ENCODE peak calls at places on chromosomes 13 and 19, in five cellular contexts. One of them, this sample, is unnamed.
A peak's percentile ranks its signal among the peaks of the same experiment; 100 is the strongest.

GRCh38 chr13:100334209-100334608 is 245.3 kb downstream of the PCCA start:
- DNase-seq in lung: no peak
- DNase-seq in upper lobe of left lung: no peak
- DNase-seq in GM23248: no peak
- DNase-seq in ascending aorta: no peak
- DNase-seq in this sample: no peak

GRCh38 chr13:70424428-70424827 is 316.2 kb upstream of the KLHL1 start:
- DNase-seq in lung: no peak
- DNase-seq in upper lobe of left lung: no peak
- DNase-seq in GM23248: no peak
- DNase-seq in ascending aorta: no peak
- DNase-seq in this sample: no peak

GRCh38 chr13:29901714-29902631 is 51.6 kb upstream of the UBL3 start:
- DNase-seq in lung: peak; percentile 56
- DNase-seq in upper lobe of left lung: peak; percentile 42
- DNase-seq in GM23248: peak; percentile 95
- DNase-seq in ascending aorta: no peak
- DNase-seq in this sample: peak; percentile 68

GRCh38 chr19:11483176-11484111 is 2.6 kb upstream of the ELAVL3 start:
- DNase-seq in lung: no peak
- DNase-seq in upper lobe of left lung: no peak
- DNase-seq in GM23248: no peak
- DNase-seq in ascending aorta: no peak
- DNase-seq in this sample: no peak

GRCh38 chr13:23865065-23865464 is 24.1 kb downstream of the MIPEP start:
- DNase-seq in lung: no peak
- DNase-seq in upper lobe of left lung: no peak
- DNase-seq in GM23248: no peak
- DNase-seq in ascending aorta: no peak
- DNase-seq in this sample: no peak

GRCh38 chr19:7962644-7963268 is 19.3 kb upstream of the TIMM44 start:
- DNase-seq in lung: no peak
- DNase-seq in upper lobe of left lung: no peak
- DNase-seq in GM23248: no peak
- DNase-seq in ascending aorta: no peak
- DNase-seq in this sample: no peak

GRCh38 chr13:48216204-48216711 is 16.7 kb upstream of the ITM2B start:
- DNase-seq in lung: no peak
- DNase-seq in upper lobe of left lung: no peak
- DNase-seq in GM23248: peak; percentile 37
- DNase-seq in ascending aorta: no peak
- DNase-seq in this sample: no peak

GRCh38 chr13:49046002-49046401 is 70.3 kb downstream of the FNDC3A start:
- DNase-seq in lung: no peak
- DNase-seq in upper lobe of left lung: no peak
- DNase-seq in GM23248: peak; percentile 36
- DNase-seq in ascending aorta: no peak
- DNase-seq in this sample: no peak

GRCh38 chr19:16899566-16900075 is 10.8 kb downstream of the F2RL3 start:
- DNase-seq in lung: no peak
- DNase-seq in upper lobe of left lung: peak; percentile 45
- DNase-seq in GM23248: peak; percentile 37
- DNase-seq in ascending aorta: no peak
- DNase-seq in this sample: no peak

GRCh38 chr19:49436381-49437017 is 4.8 kb downstream of the SLC17A7 start:
- DNase-seq in lung: no peak
- DNase-seq in upper lobe of left lung: peak; percentile 42
- DNase-seq in GM23248: peak; percentile 54
- DNase-seq in ascending aorta: no peak
- DNase-seq in this sample: no peak

GRCh38 chr13:52848455-52849190 is at the start of gene PCDH8:
- DNase-seq in lung: no peak
- DNase-seq in upper lobe of left lung: no peak
- DNase-seq in GM23248: peak; percentile 6
- DNase-seq in ascending aorta: no peak
- DNase-seq in this sample: no peak

GRCh38 chr13:112522578-112522977 is 65.4 kb downstream of the TUBGCP3 start:
- DNase-seq in lung: no peak
- DNase-seq in upper lobe of left lung: no peak
- DNase-seq in GM23248: peak; percentile 42
- DNase-seq in ascending aorta: no peak
- DNase-seq in this sample: no peak

GRCh38 chr19:18465964-18466339 is 28.0 kb upstream of the ISYNA1 start:
- DNase-seq in lung: no peak
- DNase-seq in upper lobe of left lung: no peak
- DNase-seq in GM23248: no peak
- DNase-seq in ascending aorta: no peak
- DNase-seq in this sample: no peak

GRCh38 chr13:48504606-48505369 is 28.1 kb downstream of the RCBTB2 start:
- DNase-seq in lung: no peak
- DNase-seq in upper lobe of left lung: no peak
- DNase-seq in GM23248: no peak
- DNase-seq in ascending aorta: no peak
- DNase-seq in this sample: no peak

GRCh38 chr13:41590643-41591042 is 133.3 kb downstream of the RGCC start:
- DNase-seq in lung: no peak
- DNase-seq in upper lobe of left lung: no peak
- DNase-seq in GM23248: no peak
- DNase-seq in ascending aorta: no peak
- DNase-seq in this sample: no peak

GRCh38 chr19:48698046-48698445 is 2.3 kb downstream of the FUT2 start:
- DNase-seq in lung: peak; percentile 52
- DNase-seq in upper lobe of left lung: peak; percentile 61
- DNase-seq in GM23248: peak; percentile 54
- DNase-seq in ascending aorta: no peak
- DNase-seq in this sample: no peak

GRCh38 chr19:15280915-15281683 is 48.9 kb upstream of the EPHX3 start:
- DNase-seq in lung: peak; percentile 77
- DNase-seq in upper lobe of left lung: peak; percentile 82
- DNase-seq in GM23248: peak; percentile 95
- DNase-seq in ascending aorta: peak; percentile 84
- DNase-seq in this sample: peak; percentile 69

GRCh38 chr13:36919206-36919832 is 719 bp downstream of the SMAD9 start:
- DNase-seq in lung: peak; percentile 47
- DNase-seq in upper lobe of left lung: peak; percentile 27
- DNase-seq in GM23248: peak; percentile 74
- DNase-seq in ascending aorta: peak; percentile 76
- DNase-seq in this sample: no peak

GRCh38 chr13:61128850-61129645 is 286.6 kb downstream of the PCDH20 start:
- DNase-seq in lung: no peak
- DNase-seq in upper lobe of left lung: no peak
- DNase-seq in GM23248: no peak
- DNase-seq in ascending aorta: no peak
- DNase-seq in this sample: no peak

GRCh38 chr19:52286256-52286655 is 10.7 kb upstream of the ZNF480 start:
- DNase-seq in lung: no peak
- DNase-seq in upper lobe of left lung: no peak
- DNase-seq in GM23248: no peak
- DNase-seq in ascending aorta: no peak
- DNase-seq in this sample: no peak

GRCh38 chr19:56348289-56348877 is 33.7 kb upstream of the ZSCAN5A start:
- DNase-seq in lung: no peak
- DNase-seq in upper lobe of left lung: no peak
- DNase-seq in GM23248: peak; percentile 39
- DNase-seq in ascending aorta: no peak
- DNase-seq in this sample: no peak

GRCh38 chr13:110306340-110306959 is 507 bp downstream of the COL4A1 start:
- DNase-seq in lung: no peak
- DNase-seq in upper lobe of left lung: no peak
- DNase-seq in GM23248: peak; percentile 57
- DNase-seq in ascending aorta: peak; percentile 67
- DNase-seq in this sample: no peak

GRCh38 chr13:110306960-110307696 is at the start of the genes COL4A1 and COL4A2:
- DNase-seq in lung: peak; percentile 51
- DNase-seq in upper lobe of left lung: no peak
- DNase-seq in GM23248: peak; percentile 79
- DNase-seq in ascending aorta: peak; percentile 88
- DNase-seq in this sample: peak; percentile 57

GRCh38 chr13:110308377-110309158 is 1.5 kb downstream of the COL4A2 start:
- DNase-seq in lung: no peak
- DNase-seq in upper lobe of left lung: no peak
- DNase-seq in GM23248: peak; percentile 73
- DNase-seq in ascending aorta: peak; percentile 70
- DNase-seq in this sample: no peak

GRCh38 chr13:110309159-110309476 is 2.0 kb downstream of the COL4A2 start:
- DNase-seq in lung: no peak
- DNase-seq in upper lobe of left lung: no peak
- DNase-seq in GM23248: no peak
- DNase-seq in ascending aorta: peak; percentile 54
- DNase-seq in this sample: no peak

DNA sequence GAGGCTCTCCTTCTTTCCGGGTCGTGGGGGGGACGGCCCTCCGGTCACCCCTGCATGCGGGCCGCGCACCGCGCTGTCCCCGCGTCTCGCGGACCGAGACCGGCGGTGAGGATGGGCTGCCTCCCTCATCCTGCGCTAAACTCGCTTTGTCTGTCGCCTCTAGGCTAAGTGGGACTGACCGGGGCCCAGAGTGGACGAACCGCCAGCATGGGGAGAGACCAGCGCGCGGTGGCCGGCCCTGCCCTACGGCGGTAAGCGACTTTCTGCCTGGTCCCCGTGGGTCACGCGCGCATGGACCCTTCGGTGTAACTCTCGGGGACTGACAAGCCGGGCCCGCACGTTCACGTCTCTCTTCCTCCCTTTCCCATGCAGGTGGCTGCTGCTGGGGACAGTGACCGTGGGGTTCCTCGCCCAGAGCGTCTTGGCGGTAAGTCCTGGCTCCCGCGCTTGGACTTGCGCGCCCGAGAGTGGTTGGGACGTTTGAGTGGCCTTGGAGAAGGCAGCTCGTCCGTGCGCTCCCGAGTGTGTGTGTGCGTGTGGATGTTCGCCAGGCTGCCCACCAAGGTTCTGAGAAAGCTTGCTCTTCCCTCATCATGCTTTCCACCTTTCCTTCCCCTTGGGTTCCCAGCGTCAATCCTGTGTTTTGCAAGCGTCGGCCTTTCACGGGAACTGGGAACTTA is 753 bp downstream of the COL4A2 start:
- DNase-seq in lung: no peak
- DNase-seq in upper lobe of left lung: no peak
- DNase-seq in GM23248: peak; percentile 70
- DNase-seq in ascending aorta: peak; percentile 67
- DNase-seq in this sample: no peak
- H3K27ac ChIP-seq in lung: peak overlapping the region; percentile 97
- H3K27ac ChIP-seq in upper lobe of left lung: peak overlapping the region; percentile 93
- H3K27ac ChIP-seq in GM23248: peak overlapping the region; percentile 47
- H3K27ac ChIP-seq in ascending aorta: peak overlapping the region; percentile 99
- H3K27ac ChIP-seq in this sample: peak overlapping the region; percentile 96

GRCh38 chr19:6777434-6777833 is 4.9 kb downstream of the VAV1 start:
- DNase-seq in lung: no peak
- DNase-seq in upper lobe of left lung: no peak
- DNase-seq in GM23248: no peak
- DNase-seq in ascending aorta: no peak
- DNase-seq in this sample: no peak

GRCh38 chr19:6778386-6778785 is 5.9 kb downstream of the VAV1 start:
- DNase-seq in lung: no peak
- DNase-seq in upper lobe of left lung: no peak
- DNase-seq in GM23248: no peak
- DNase-seq in ascending aorta: no peak
- DNase-seq in this sample: no peak

GRCh38 chr19:6776999-6777398 is 4.5 kb downstream of the VAV1 start:
- DNase-seq in lung: no peak
- DNase-seq in upper lobe of left lung: no peak
- DNase-seq in GM23248: no peak
- DNase-seq in ascending aorta: no peak
- DNase-seq in this sample: no peak

GRCh38 chr19:6774821-6775707 is 2.6 kb downstream of the VAV1 start:
- DNase-seq in lung: no peak
- DNase-seq in upper lobe of left lung: no peak
- DNase-seq in GM23248: peak; percentile 11
- DNase-seq in ascending aorta: no peak
- DNase-seq in this sample: no peak

GRCh38 chr19:6779204-6779603 is 6.7 kb downstream of the VAV1 start:
- DNase-seq in lung: no peak
- DNase-seq in upper lobe of left lung: no peak
- DNase-seq in GM23248: peak; percentile 36
- DNase-seq in ascending aorta: no peak
- DNase-seq in this sample: no peak
- H3K4me1 ChIP-seq in lung: no peaks in the 10 kb centered on the region
- H3K4me1 ChIP-seq in upper lobe of left lung: peaks cover 22% of the 10 kb centered on the region
- H3K4me1 ChIP-seq in GM23248: no peaks in the 10 kb centered on the region
- H3K4me1 ChIP-seq in ascending aorta: no peaks in the 10 kb centered on the region
- H3K4me1 ChIP-seq in this sample: no peaks in the 10 kb centered on the region

DNA sequence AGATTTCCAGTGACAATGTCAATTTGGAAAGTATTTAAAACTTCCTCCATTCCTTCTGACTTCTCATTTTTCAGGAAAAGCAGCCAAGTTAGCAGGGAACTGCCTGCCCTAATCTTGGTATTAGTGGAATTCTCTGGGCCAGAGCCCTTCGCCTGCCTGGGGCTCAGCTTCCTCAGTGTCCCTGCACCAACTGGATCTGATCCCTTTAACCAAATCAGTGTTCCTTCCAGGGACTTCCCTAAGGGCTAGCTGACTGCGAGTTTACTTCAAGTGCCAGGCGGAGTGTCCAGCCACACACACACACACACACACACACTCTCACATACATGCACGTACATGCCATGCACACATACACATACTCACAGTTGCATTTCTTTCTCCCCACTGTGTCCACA is 20.0 kb downstream of the RAB20 start:
- DNase-seq in lung: no peak
- DNase-seq in upper lobe of left lung: no peak
- DNase-seq in GM23248: peak; percentile 25
- DNase-seq in ascending aorta: no peak
- DNase-seq in this sample: no peak
- H3K27ac ChIP-seq in lung: peak overlapping the region; percentile 56
- H3K27ac ChIP-seq in upper lobe of left lung: peak overlapping the region; percentile 59
- H3K27ac ChIP-seq in GM23248: no peak overlapping the region
- H3K27ac ChIP-seq in ascending aorta: peak overlapping the region; percentile 85
- H3K27ac ChIP-seq in this sample: peak overlapping the region; percentile 64

GRCh38 chr13:75467009-75467728 is 14.8 kb downstream of the TBC1D4 start:
- DNase-seq in lung: no peak
- DNase-seq in upper lobe of left lung: no peak
- DNase-seq in GM23248: no peak
- DNase-seq in ascending aorta: no peak
- DNase-seq in this sample: no peak

GRCh38 chr13:75469087-75469486 is 12.9 kb downstream of the TBC1D4 start:
- DNase-seq in lung: no peak
- DNase-seq in upper lobe of left lung: no peak
- DNase-seq in GM23248: no peak
- DNase-seq in ascending aorta: no peak
- DNase-seq in this sample: no peak

GRCh38 chr13:75468602-75469001 is 13.4 kb downstream of the TBC1D4 start:
- DNase-seq in lung: no peak
- DNase-seq in upper lobe of left lung: no peak
- DNase-seq in GM23248: no peak
- DNase-seq in ascending aorta: no peak
- DNase-seq in this sample: no peak

GRCh38 chr13:75470676-75471075 is 11.3 kb downstream of the TBC1D4 start:
- DNase-seq in lung: no peak
- DNase-seq in upper lobe of left lung: no peak
- DNase-seq in GM23248: no peak
- DNase-seq in ascending aorta: no peak
- DNase-seq in this sample: no peak

DNA sequence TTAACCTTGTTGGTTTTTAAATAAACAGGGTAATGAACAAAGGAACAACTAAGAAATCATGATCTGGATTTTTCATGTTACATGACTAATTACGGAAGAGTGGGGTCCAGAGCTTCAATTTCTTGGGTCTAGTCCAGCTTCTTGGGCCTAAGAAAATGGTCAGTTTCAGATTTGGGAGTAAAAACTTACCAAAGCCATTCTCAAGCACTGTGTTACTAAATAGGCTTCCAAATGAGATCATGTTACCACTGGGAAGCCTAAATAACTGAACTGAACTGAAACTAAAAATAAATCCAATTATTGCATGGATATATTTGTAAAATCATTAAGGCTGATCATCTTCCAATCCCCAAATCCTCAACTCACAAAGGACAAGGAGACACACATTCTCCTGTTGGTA is 13.9 kb downstream of the TBC1D4 start:
- DNase-seq in lung: no peak
- DNase-seq in upper lobe of left lung: no peak
- DNase-seq in GM23248: peak; percentile 56
- DNase-seq in ascending aorta: no peak
- DNase-seq in this sample: no peak
- H3K4me1 ChIP-seq in lung: no peaks in the 10 kb centered on the region
- H3K4me1 ChIP-seq in upper lobe of left lung: no peaks in the 10 kb centered on the region
- H3K4me1 ChIP-seq in GM23248: peaks cover 16% of the 10 kb centered on the region
- H3K4me1 ChIP-seq in ascending aorta: peaks cover 3% of the 10 kb centered on the region
- H3K4me1 ChIP-seq in this sample: no peaks in the 10 kb centered on the region

This sample was measured in breast epithelium.